ENCODE peak calls at places on chromosomes 3 and 15, in six cellular contexts. X is HCT116, F is H1, T is K562, M is GM12878, Z is HepG2. G is an unnamed sample. For H3K4me1, the result is how much of the 10 kb centered on the place peaks cover.

GRCh38 chr15:82571722-82572222 is 31.5 kb upstream of the RPS17 start:
- DNase-seq in Z (no peak), T (peak), X (no peak), F (peak), M (no peak), G (peak)

GRCh38 chr3:51139616-51140015 is 245.5 kb upstream of the MANF start:
- DNase-seq in T (no peak), M (no peak), X (no peak), Z (no peak), F (no peak), G (no peak)

GRCh38 chr15:55402707-55403106 is 5.5 kb downstream of the CCPG1 start:
- DNase-seq in M (no peak), F (no peak), T (no peak), X (no peak), Z (no peak), G (no peak)

GRCh38 chr3:163587342-163587741 is 1491.0 kb downstream of the SI start:
- DNase-seq in T (no peak), X (no peak), Z (no peak), F (no peak), M (no peak), G (no peak)

GRCh38 chr15:39125904-39126303 is 455.0 kb upstream of the THBS1 start:
- DNase-seq in Z (peak), X (peak), F (peak), T (peak), M (no peak), G (peak)

GRCh38 chr15:48962662-48963523 is 826 bp downstream of the SHC4 start:
- DNase-seq in M (no peak), Z (no peak), X (no peak), T (no peak), F (peak), G (no peak)

GRCh38 chr15:27210176-27210575 is 239.2 kb downstream of the GABRG3 start:
- DNase-seq in F (no peak), M (no peak), T (no peak), Z (no peak), X (no peak), G (no peak)

GRCh38 chr15:71443538-71443937 is 328.3 kb downstream of the THSD4 start:
- DNase-seq in M (no peak), T (peak), X (no peak), Z (peak), F (peak), G (no peak)

GRCh38 chr15:40240619-40241304 is 1.9 kb downstream of the PAK6 start:
- DNase-seq in T (peak), Z (no peak), M (no peak), F (peak), X (no peak), G (no peak)

GRCh38 chr3:187997490-187997889 is 156.5 kb upstream of the LPP start:
- DNase-seq in T (no peak), X (no peak), M (no peak), F (no peak), Z (no peak), G (no peak)

GRCh38 chr3:52892290-52892624 is 5.1 kb downstream of the STIMATE start:
- DNase-seq in M (no peak), T (no peak), Z (no peak), F (no peak), X (no peak), G (no peak)

GRCh38 chr15:47027322-47027946 is 689.9 kb upstream of the SEMA6D start:
- DNase-seq in Z (no peak), F (peak), T (no peak), X (no peak), M (no peak), G (peak)

GRCh38 chr3:31275038-31275562 is 257.6 kb upstream of the STT3B start:
- DNase-seq in X (no peak), M (no peak), T (no peak), Z (peak), F (no peak), G (no peak)

GRCh38 chr15:92914768-92915221 is 14.7 kb downstream of the CHD2 start:
- DNase-seq in T (no peak), F (no peak), M (no peak), X (no peak), Z (no peak), G (no peak)

GRCh38 chr3:53799338-53799865 is 46.8 kb downstream of the CHDH start:
- DNase-seq in Z (no peak), X (no peak), F (no peak), T (no peak), M (no peak), G (no peak)

GRCh38 chr3:143447491-143447890 is 327.9 kb downstream of the CHST2 start:
- DNase-seq in T (no peak), Z (no peak), F (no peak), X (no peak), M (no peak), G (no peak)

GRCh38 chr3:179688847-179689246 is 36.0 kb downstream of the USP13 start:
- DNase-seq in M (no peak), F (no peak), Z (no peak), X (no peak), T (no peak), G (no peak)

GRCh38 chr3:147000274-147000673 is 395.1 kb upstream of the PLSCR5 start:
- DNase-seq in T (no peak), Z (no peak), X (no peak), F (no peak), M (no peak), G (no peak)

GRCh38 chr3:170731281-170731680 is 138.7 kb downstream of the RPL22L1 start:
- DNase-seq in M (no peak), F (no peak), Z (no peak), T (no peak), X (no peak), G (no peak)

GRCh38 chr3:64873400-64873799 is 185.6 kb upstream of the ADAMTS9 start:
- DNase-seq in T (no peak), Z (no peak), F (no peak), M (no peak), X (no peak), G (no peak)

GRCh38 chr3:4980229-4981159 is 1.3 kb downstream of the BHLHE40 start:
- DNase-seq in T (peak), Z (peak), M (peak), X (peak), F (peak), G (no peak)

GRCh38 chr3:4979401-4980228 is at the start of gene BHLHE40:
- DNase-seq in F (peak), X (no peak), M (no peak), Z (no peak), T (no peak), G (no peak)

GRCh38 chr3:4977889-4978258 is 1.4 kb upstream of the BHLHE40 start:
- DNase-seq in Z (no peak), X (no peak), M (no peak), F (no peak), T (no peak), G (no peak)

GRCh38 chr3:4978259-4978965 is 825 bp upstream of the BHLHE40 start:
- DNase-seq in X (peak), M (peak), Z (peak), T (peak), F (peak), G (peak)

GRCh38 chr3:4978966-4979400 is 254 bp upstream of the BHLHE40 start:
- DNase-seq in Z (peak), X (peak), F (no peak), T (peak), M (peak), G (no peak)
- H3K4me1 ChIP-seq in Z (under half), X (under half), F (under half), T (under half), M (under half), G (under half)

DNA sequence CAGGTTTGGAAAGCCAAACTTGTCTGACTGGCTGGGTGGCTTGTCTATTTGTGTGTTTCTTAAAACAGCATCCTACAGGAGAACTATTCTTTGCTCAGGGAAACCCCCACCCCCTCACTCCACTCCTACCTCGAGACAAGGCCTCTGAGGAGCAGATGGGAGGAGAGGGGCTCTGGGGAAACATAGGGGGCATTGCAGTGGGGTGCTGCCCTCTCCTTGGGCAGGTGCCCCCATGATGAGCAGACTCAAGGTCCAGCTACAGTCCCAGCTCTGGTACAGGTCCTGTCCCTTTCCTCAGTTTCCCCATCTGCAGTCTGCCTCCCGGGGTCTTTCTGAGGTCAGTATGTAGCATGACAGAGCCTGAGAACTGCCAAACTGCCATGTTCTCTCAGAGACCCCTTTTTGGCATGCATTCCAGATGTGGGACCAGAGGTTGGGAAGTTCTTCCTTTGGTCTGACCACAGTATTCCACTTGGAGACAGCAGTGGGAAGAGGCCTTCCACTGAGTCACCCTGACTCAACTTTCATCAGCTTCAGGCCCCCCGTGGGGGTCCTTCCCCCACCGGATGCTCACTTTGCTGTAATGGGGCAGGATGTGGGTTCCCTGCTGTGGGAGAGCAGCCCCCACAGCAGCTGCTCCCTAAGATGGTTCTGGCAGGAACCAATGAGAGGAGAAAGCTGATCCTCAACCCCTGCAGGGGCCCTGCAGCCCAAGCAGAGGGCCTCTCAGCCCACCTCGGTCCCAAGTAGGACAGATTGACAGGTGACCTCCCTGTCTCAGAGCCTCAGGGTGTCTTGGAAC is 32.3 kb upstream of the CYP11A1 start:
- DNase-seq in Z (no peak), T (no peak), M (no peak), X (no peak), F (no peak), G (no peak)
- TF ChIP-seq YY1 in Z (no peak), T (peak), M (no peak), X (no peak), F (no peak), G (no peak)

GRCh38 chr3:13955084-13955483 is 75.2 kb upstream of the WNT7A start:
- DNase-seq in X (no peak), Z (no peak), M (no peak), T (no peak), F (no peak), G (no peak)

GRCh38 chr3:13947912-13948311 is 68.0 kb upstream of the WNT7A start:
- DNase-seq in F (peak), T (no peak), X (no peak), Z (no peak), M (no peak), G (no peak)

GRCh38 chr3:13954266-13954665 is 74.4 kb upstream of the WNT7A start:
- DNase-seq in F (no peak), X (no peak), T (no peak), M (no peak), Z (no peak), G (no peak)

GRCh38 chr3:13950042-13950441 is 70.2 kb upstream of the WNT7A start:
- DNase-seq in T (no peak), X (no peak), F (no peak), M (no peak), Z (no peak), G (no peak)

GRCh38 chr3:13951184-13951583 is 71.3 kb upstream of the WNT7A start:
- DNase-seq in X (no peak), T (no peak), Z (no peak), M (no peak), F (no peak), G (no peak)
- TF ChIP-seq ZNF274 in X (no peak), T (no peak), Z (no peak), M (no peak), F (no peak), G (no peak)

DNA sequence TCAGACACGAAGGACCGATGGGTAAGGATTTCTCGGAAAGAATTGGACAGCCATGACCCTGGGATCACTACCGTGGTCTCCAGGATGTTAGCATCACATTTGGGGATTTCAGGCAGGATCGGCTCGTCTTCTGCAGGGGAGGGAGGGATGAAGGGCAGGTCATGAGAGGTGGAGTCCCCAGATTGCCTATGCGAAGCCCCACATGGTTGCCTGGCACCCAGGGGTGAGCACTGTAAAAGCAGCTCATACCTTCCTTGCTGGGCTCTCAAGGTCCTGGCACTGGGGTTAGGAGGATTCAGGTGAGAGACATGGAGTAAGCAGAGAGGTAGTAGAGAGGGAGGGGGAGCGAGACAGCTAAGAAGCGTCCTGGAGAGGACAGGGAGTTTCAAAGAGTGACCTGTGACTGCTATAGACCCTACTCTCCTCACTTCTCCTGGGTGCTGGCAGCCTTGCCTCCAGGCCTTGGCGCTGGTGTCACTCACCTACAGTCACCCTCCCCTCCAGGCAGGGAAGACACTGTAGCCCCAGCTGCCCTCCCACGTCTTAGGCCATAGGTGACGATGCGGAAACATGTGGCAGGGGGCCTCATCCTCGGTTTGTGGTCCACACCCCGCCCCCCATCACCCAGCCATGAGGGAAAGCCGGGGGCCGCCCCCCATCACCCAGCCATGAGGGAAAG is 15.0 kb upstream of the EHD4 start:
- DNase-seq in T (no peak), Z (no peak), F (no peak), M (no peak), X (no peak), G (no peak)
- H3K4me1 ChIP-seq in T (under half), Z (under half), F (under half), M (under half), X (under half), G (under half)

DNA sequence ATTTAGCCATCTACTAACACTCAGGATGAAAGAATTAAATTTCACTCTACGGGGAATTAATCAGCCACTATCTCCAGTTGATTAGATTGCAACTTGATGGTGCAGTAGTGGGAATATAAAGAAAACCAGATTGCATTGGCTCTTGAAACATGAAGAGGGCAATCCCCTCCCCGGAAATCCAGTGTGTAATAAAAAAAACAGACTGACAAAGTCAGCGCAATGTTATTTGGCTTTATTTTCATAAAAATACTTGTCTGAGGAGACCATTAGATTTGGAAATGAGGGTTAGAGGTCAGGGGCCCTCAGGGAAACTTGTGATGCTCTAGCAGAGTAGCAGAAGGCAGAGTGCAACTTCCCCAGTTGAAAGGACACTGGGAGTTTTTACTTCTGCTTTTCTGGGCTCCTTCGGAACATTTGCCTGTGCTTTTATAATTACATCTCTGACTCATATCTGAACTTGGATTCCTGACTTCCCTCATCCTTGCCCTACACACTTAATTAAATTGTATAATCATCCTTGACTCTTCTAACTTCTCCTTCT is 326.8 kb downstream of the TUSC7 start:
- DNase-seq in M (no peak), F (no peak), T (no peak), X (no peak), Z (no peak), G (no peak)
- TF ChIP-seq YY1 in M (no peak), F (no peak), T (no peak), X (no peak), Z (no peak), G (no peak)

GRCh38 chr3:9135930-9136525 is 113.4 kb downstream of the SRGAP3 start:
- DNase-seq in F (peak), M (no peak), T (no peak), X (no peak), Z (no peak), G (no peak)
- TF ChIP-seq ZNF274 in F (no peak), M (no peak), T (no peak), X (no peak), Z (no peak), G (no peak)

DNA sequence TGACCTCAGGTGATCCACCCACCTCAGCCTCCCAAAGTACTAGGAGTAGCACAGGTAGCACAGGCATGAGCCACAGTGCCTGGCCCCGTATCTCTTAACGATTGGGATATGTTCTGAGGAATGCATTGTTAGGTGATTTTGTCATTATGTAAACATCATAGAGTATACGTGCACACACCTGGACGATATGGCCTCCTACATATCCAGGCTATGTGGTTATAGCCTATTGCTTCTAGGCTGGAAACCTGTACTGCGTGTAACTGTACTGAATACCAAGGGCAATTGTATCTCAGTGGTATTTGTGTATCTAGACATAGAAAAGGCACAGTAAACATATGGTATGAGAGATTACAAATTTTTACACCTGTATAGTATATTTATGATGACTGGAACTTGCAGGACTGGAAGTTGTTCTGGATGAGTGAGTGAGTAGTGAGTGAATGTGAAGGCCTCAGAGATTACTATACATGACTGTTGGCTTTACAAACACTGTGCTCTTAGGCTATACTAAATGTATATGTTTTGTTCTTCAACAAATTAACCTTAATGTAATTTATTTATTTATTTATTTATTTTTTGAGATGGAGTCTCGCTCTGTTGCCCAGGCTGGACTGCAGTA is 120.7 kb downstream of the MBNL1 start:
- DNase-seq in T (no peak), Z (no peak), M (no peak), X (no peak), F (no peak), G (no peak)
- H3K4me1 ChIP-seq in T (under half), Z (half or more), M (under half), X (under half), F (under half), G (under half)